ENCODE peak calls at places on chromosomes 5 and 9, in six cellular contexts. R, E, U, A, D and F are unnamed samples.

GRCh38 chr5:115430374-115430773 is 114.2 kb downstream of the FEM1C start:
- DNase-seq in R (no peak), E (no peak), U (no peak), A (peak), D (no peak), F (no peak)

GRCh38 chr9:129175825-129176633 is 2.0 kb downstream of the IER5L start:
- DNase-seq in R (peak), E (peak), U (peak), A (peak), D (peak), F (peak)

GRCh38 chr9:97853844-97854695 is 1.0 kb downstream of the FOXE1 start:
- DNase-seq in R (peak), E (peak), U (no peak), A (peak), D (no peak), F (no peak)

GRCh38 chr5:155290937-155291336 is 277.4 kb downstream of the KIF4B start:
- DNase-seq in R (no peak), E (no peak), U (no peak), A (no peak), D (no peak), F (no peak)

GRCh38 chr5:89276566-89277305 is 393.8 kb upstream of the MEF2C start:
- DNase-seq in R (no peak), E (no peak), U (no peak), A (peak), D (no peak), F (peak)

GRCh38 chr5:147628054-147628895 is 118.4 kb upstream of the DPYSL3 start:
- DNase-seq in R (peak), E (peak), U (peak), A (peak), D (peak), F (peak)

GRCh38 chr9:135858491-135859185 is 48.7 kb downstream of the CAMSAP1 start:
- DNase-seq in R (peak), E (no peak), U (no peak), A (peak), D (no peak), F (no peak)

GRCh38 chr5:59275537-59276276 is 617.8 kb downstream of the PDE4D start:
- DNase-seq in R (peak), E (peak), U (no peak), A (peak), D (no peak), F (no peak)

GRCh38 chr5:14039063-14039462 is 94.6 kb upstream of the DNAH5 start:
- DNase-seq in R (no peak), E (no peak), U (no peak), A (peak), D (no peak), F (no peak)

GRCh38 chr9:2655411-2655901 is 33.9 kb downstream of the VLDLR start:
- DNase-seq in R (peak), E (no peak), U (no peak), A (peak), D (no peak), F (peak)

GRCh38 chr5:153425914-153426313 is 64.6 kb upstream of the GRIA1 start:
- DNase-seq in R (no peak), E (peak), U (no peak), A (no peak), D (no peak), F (no peak)

GRCh38 chr9:34442770-34443169 is 15.6 kb downstream of the FAM219A start:
- DNase-seq in R (no peak), E (no peak), U (no peak), A (no peak), D (no peak), F (no peak)

GRCh38 chr5:55633574-55634203 is 78.4 kb downstream of the SLC38A9 start:
- DNase-seq in R (peak), E (no peak), U (no peak), A (peak), D (no peak), F (no peak)

GRCh38 chr5:140700177-140701144 is at the start of gene ZMAT2:
- DNase-seq in R (peak), E (peak), U (peak), A (peak), D (peak), F (peak)

GRCh38 chr9:19050637-19051591 is 1.7 kb downstream of the RRAGA start:
- DNase-seq in R (peak), E (no peak), U (no peak), A (peak), D (no peak), F (no peak)

GRCh38 chr5:135010502-135011354 is 23.3 kb downstream of the PITX1 start:
- DNase-seq in R (peak), E (no peak), U (no peak), A (no peak), D (no peak), F (no peak)

GRCh38 chr5:126100767-126101166 is 322.4 kb upstream of the GRAMD2B start:
- DNase-seq in R (no peak), E (peak), U (no peak), A (no peak), D (no peak), F (no peak)

GRCh38 chr9:21287280-21287679 is 17.8 kb downstream of the IFNA5 start:
- DNase-seq in R (no peak), E (no peak), U (no peak), A (no peak), D (no peak), F (no peak)

GRCh38 chr5:138159666-138160065 is 18.8 kb downstream of the BRD8 start:
- DNase-seq in R (no peak), E (no peak), U (no peak), A (no peak), D (no peak), F (no peak)

GRCh38 chr5:73172893-73173292 is at the start of gene TMEM174:
- DNase-seq in R (no peak), E (no peak), U (no peak), A (no peak), D (no peak), F (no peak)

GRCh38 chr9:101711330-101711941 is 27.0 kb downstream of the GRIN3A start:
- DNase-seq in R (peak), E (peak), U (no peak), A (peak), D (no peak), F (no peak)